ENCODE peak calls at places on chromosomes 1 and 21, in four cellular contexts. F is RWPE1, S is foreskin fibroblast, X is GM10248. K is an unnamed sample.

GRCh38 chr1:37267111-37267835 is 207.1 kb upstream of the ZC3H12A start:
- DNase-seq in F (no peak), S (no peak), X (no peak), K (no peak)

GRCh38 chr1:55214214-55214902 is 806 bp downstream of the USP24 start:
- DNase-seq in F (peak), S (no peak), X (peak), K (peak)

GRCh38 chr1:97412737-97413136 is 508.1 kb downstream of the DPYD start:
- DNase-seq in F (no peak), S (no peak), X (no peak), K (no peak)

GRCh38 chr1:21175324-21175669 is 1.4 kb downstream of the EIF4G3 start:
- DNase-seq in F (no peak), S (no peak), X (no peak), K (peak)

GRCh38 chr1:86704972-86705632 is 726 bp downstream of the SH3GLB1 start:
- DNase-seq in F (peak), S (peak), X (peak), K (peak)

GRCh38 chr21:27382404-27382803 is 415.5 kb upstream of the ADAMTS5 start:
- DNase-seq in F (no peak), S (peak), X (no peak), K (no peak)

GRCh38 chr1:229843627-229844238 is 217.7 kb downstream of the URB2 start:
- DNase-seq in F (peak), S (peak), X (no peak), K (no peak)

GRCh38 chr1:228830185-228830953 is 95.1 kb downstream of the RHOU start:
- DNase-seq in F (no peak), S (no peak), X (no peak), K (no peak)

GRCh38 chr21:46500224-46500861 is 41.7 kb downstream of the DIP2A start:
- DNase-seq in F (peak), S (no peak), X (peak), K (peak)

DNA sequence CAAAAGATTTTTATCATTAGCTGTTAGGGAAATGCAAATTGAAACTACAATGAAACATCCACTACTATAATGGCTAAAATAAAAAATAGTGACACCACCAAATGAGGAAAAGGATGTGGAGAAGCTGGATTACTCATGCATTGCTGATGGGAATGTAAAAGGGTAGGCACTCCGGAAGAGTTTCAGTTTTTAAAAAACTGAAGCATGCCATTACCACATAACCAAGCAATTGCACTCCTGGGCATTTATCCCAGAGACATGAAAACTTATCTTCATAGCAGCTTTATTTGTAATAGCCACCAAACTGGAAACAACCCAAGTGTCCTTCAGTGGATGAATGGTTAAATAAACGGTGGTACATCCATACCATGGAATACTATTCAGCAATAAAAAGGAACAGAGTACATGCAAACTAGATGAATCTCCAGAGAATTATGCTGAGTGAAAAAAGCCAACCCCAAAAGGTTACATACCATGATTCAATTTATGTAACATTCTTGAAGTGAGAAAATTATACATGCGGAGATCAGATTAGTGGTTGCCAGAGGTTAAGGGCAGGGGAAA is 14.5 kb upstream of the CFAP298 start:
- DNase-seq in F (no peak), S (peak), X (no peak), K (no peak)
- TF ChIP-seq CTCF in F (no peak), S (no peak), X (no peak), K (no peak)

DNA sequence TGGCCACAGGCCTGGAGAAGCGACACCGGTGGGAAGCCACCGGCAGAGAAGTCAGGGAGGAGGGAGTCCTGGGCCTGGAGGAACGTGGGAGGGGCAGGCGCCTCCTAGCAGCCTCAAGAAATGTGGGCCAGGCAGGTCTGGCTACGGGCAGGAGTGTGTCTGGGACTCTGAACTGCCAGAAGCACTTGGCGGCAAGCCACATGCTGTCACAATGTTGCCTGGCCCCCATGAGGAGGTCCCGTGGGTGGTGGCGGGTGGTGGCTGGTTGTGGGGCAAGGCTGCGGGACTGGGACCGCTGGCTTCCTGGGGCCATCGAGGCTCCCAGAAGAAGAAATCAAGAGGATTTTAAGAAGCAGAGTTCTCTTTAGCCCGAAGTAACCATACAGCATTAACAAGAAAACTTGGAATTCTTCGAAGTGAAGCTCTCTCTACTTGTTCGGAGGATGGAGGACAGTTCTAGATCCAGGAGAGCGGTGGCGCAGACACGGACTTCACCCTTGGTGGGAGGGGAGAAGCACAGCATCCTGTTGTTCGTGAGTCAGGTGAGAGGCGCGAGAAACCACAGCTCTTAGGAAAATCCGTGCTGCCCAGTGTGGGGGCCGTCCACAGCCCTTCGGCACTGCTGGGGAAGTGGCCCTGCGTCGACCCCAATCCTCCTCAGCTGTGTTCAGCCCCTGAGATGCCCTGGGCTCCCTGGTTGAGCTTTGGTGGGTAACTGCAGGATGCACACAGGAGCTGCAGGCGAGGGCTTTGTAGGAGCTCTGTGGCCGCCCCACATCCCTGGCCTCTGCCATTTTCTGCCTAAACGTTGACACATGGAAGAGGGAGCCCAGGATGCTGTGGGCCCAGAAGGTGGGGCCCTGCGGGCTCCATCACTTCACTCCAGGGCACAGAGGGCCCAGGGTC is 12.4 kb downstream of the SKI start:
- DNase-seq in F (no peak), S (no peak), X (no peak), K (no peak)
- TF ChIP-seq CTCF in F (no peak), S (no peak), X (no peak), K (no peak)

GRCh38 chr21:36966066-36966845 is at the start of gene HLCS:
- DNase-seq in F (peak), S (peak), X (peak), K (peak)
- TF ChIP-seq CTCF in F (peak), S (no peak), X (peak), K (peak)

GRCh38 chr1:14149431-14149830 is 449.1 kb upstream of the KAZN start:
- DNase-seq in F (no peak), S (no peak), X (no peak), K (no peak)
- TF ChIP-seq CTCF in F (no peak), S (no peak), X (no peak), K (no peak)

GRCh38 chr21:36388835-36389234 is 3.6 kb downstream of the CHAF1B start:
- DNase-seq in F (peak), S (peak), X (peak), K (no peak)
- TF ChIP-seq CTCF in F (no peak), S (peak), X (no peak), K (no peak)

DNA sequence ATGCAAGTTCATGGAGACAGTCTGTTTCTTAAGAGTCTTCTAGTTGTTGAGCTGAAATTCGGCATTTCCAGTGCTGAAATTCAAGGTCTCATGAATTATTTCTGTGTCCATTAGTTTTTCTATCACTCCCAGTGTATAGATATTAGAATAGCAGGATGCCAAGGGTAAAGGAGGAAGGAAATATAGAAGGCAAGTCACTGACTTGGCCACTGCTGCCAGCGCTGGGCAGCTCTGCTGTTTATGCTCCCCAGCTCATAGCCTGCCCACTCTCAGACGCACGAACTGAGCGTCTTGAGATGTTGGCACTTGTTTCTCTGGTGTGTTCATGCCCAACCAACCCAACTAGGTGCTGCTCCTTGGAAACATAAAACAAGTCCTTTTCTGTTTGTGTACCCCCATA is 110.1 kb downstream of the SLC45A1 start:
- DNase-seq in F (no peak), S (no peak), X (no peak), K (no peak)
- TF ChIP-seq CTCF in F (no peak), S (no peak), X (no peak), K (no peak)

DNA sequence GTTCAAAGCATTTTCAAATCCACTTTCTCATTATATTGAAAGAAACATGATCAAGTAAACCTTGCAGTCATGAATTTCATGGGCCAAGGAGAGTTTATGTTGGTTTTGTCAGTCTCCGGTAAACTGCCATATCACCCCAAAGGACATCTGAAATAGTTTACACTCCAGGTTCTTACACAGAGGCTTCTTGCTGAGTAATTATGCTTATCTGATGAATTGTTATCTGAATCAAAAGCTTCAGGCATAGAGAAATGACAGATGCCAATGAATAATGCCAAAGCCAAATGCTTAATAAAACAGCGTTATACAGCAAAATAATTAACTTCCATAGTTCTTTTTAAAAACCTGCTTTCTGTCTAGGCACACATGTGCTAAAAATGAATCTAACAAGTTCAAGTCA is 109.3 kb downstream of the SLC44A5 start:
- DNase-seq in F (no peak), S (no peak), X (no peak), K (no peak)
- TF ChIP-seq CTCF in F (no peak), S (no peak), X (no peak), K (no peak)

GRCh38 chr1:18007391-18008106 is 100.0 kb upstream of the IGSF21 start:
- DNase-seq in F (no peak), S (no peak), X (no peak), K (no peak)

GRCh38 chr1:18009729-18010075 is 97.9 kb upstream of the IGSF21 start:
- DNase-seq in F (no peak), S (no peak), X (no peak), K (no peak)

GRCh38 chr1:18010408-18010807 is 97.2 kb upstream of the IGSF21 start:
- DNase-seq in F (no peak), S (no peak), X (no peak), K (no peak)

GRCh38 chr1:18009061-18009728 is 98.4 kb upstream of the IGSF21 start:
- DNase-seq in F (peak), S (no peak), X (no peak), K (no peak)

DNA sequence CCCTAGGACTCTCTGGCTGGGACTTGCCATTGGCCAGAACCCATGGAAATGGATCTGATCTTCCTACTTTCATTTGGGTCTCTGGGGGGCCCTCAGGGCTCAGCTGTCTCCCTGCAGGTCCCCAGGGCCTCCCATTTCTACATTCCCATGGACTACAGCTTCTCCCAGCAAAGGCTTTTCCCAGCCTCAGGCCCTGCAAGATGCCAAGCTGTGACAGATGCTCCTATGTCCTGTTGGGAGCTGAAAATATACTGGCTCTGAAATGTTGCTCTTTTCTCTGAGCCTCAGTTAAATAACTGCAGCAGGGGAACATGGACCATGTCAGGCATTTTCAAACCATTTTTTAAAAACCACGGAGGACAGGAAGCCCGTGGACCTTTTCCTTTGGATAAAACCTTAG is 99.5 kb upstream of the IGSF21 start:
- DNase-seq in F (no peak), S (no peak), X (no peak), K (no peak)
- TF ChIP-seq CTCF in F (no peak), S (no peak), X (no peak), K (no peak)

GRCh38 chr1:188778578-188778977 is 1699.1 kb downstream of the BRINP3 start:
- DNase-seq in F (no peak), S (peak), X (no peak), K (no peak)

DNA sequence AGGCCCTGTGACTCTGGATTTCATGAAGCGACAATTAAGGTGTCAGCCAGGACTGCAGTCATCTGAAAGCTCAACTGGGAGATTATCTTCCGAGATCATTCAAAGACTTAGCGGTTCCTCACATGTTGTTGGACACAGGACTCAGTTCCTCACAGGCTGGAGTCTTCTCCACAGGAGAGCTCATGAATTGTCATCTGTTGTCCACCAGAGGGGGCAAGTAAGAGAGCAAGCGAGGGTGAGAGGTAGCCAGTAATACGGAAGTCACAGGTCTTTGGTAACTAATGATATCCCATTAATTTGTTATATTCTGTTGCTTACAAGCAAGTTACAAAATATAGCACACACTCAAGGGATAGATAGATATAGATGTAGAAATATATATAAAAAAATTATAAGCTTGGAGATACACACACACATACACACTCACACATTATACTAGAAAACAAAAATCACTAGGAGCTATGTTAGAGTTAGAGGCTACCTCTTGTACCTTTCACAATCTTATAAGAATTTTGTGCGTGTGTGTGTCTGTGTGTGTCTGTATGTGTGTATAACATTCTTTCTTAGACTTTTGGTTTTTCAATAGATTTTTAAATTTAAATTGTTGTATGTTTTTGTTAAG is 1695.3 kb downstream of the BRINP3 start:
- DNase-seq in F (peak), S (peak), X (peak), K (peak)
- TF ChIP-seq CTCF in F (peak), S (peak), X (peak), K (peak)